ENCODE peak calls at places on chromosomes 6 and 20, in five cellular contexts. L, U, I, K and N are unnamed samples.

GRCh38 chr6:74519172-74519571 is 686.7 kb downstream of the COL12A1 start:
- DNase-seq in K (no peak), L (peak), I (no peak), U (no peak), N (peak)

GRCh38 chr6:1825277-1825676 is 215.6 kb downstream of the FOXC1 start:
- DNase-seq in U (no peak), I (no peak), L (no peak), K (no peak), N (no peak)

GRCh38 chr20:61994546-61994945 is 71.1 kb downstream of the TAF4 start:
- DNase-seq in U (no peak), K (no peak), L (no peak), I (no peak), N (no peak)

GRCh38 chr6:20400476-20401402 is 940 bp upstream of the E2F3 start:
- DNase-seq in U (peak), K (peak), I (no peak), L (no peak), N (no peak)

GRCh38 chr20:63135411-63135810 is 80.5 kb downstream of the YTHDF1 start:
- DNase-seq in L (no peak), I (peak), K (no peak), U (no peak), N (no peak)

GRCh38 chr6:33683051-33683571 is 28.4 kb downstream of the UQCC2 start:
- DNase-seq in I (no peak), U (peak), K (peak), L (no peak), N (no peak)

GRCh38 chr6:99662616-99663015 is 56.0 kb downstream of the PRDM13 start:
- DNase-seq in K (no peak), I (no peak), U (no peak), L (no peak), N (no peak)

GRCh38 chr6:17869010-17869752 is 118.3 kb downstream of the KIF13A start:
- DNase-seq in I (no peak), L (peak), U (no peak), K (peak), N (no peak)

GRCh38 chr20:57480444-57481152 is 44.3 kb downstream of the CTCFL start:
- DNase-seq in L (no peak), K (no peak), U (peak), I (no peak), N (no peak)

GRCh38 chr6:18021166-18021850 is 33.9 kb upstream of the KIF13A start:
- DNase-seq in I (no peak), L (peak), K (no peak), U (no peak), N (no peak)

GRCh38 chr20:62316331-62317166 is 13.8 kb downstream of the ADRM1 start:
- DNase-seq in U (no peak), K (no peak), L (no peak), I (no peak), N (no peak)

GRCh38 chr20:41618807-41619294 is 674 bp upstream of the CHD6 start:
- DNase-seq in U (no peak), K (no peak), L (no peak), I (no peak), N (no peak)

GRCh38 chr6:46626228-46626909 is 26.2 kb downstream of the CYP39A1 start:
- DNase-seq in I (no peak), K (no peak), L (peak), U (no peak), N (peak)

GRCh38 chr6:18498408-18498807 is 111.3 kb downstream of the RNF144B start:
- DNase-seq in I (no peak), L (no peak), K (no peak), U (no peak), N (no peak)

GRCh38 chr6:13194852-13195251 is 133.5 kb downstream of the TBC1D7 start:
- DNase-seq in K (peak), I (peak), U (peak), L (peak), N (peak)

GRCh38 chr6:5287205-5287965 is 26.1 kb downstream of the FARS2 start:
- DNase-seq in U (no peak), I (no peak), L (peak), K (no peak), N (peak)

GRCh38 chr6:53300656-53301551 is 47.8 kb downstream of the ELOVL5 start:
- DNase-seq in K (peak), L (no peak), I (no peak), U (peak), N (no peak)

GRCh38 chr6:169592558-169592957 is 109.3 kb downstream of the WDR27 start:
- DNase-seq in K (no peak), L (peak), I (no peak), U (no peak), N (peak)

GRCh38 chr6:154732538-154732823 is 735 bp upstream of the SCAF8 start:
- DNase-seq in I (no peak), L (no peak), K (no peak), U (no peak), N (no peak)

GRCh38 chr6:11609324-11610071 is 71.9 kb downstream of the TMEM170B start:
- DNase-seq in I (no peak), U (no peak), L (peak), K (peak), N (peak)

GRCh38 chr20:49989234-49990065 is 6.7 kb downstream of the SNAI1 start:
- DNase-seq in U (no peak), L (peak), I (no peak), K (peak), N (peak)

GRCh38 chr6:142395768-142396231 is 94.0 kb downstream of the ADGRG6 start:
- DNase-seq in K (no peak), U (no peak), L (peak), I (no peak), N (no peak)

GRCh38 chr6:139030211-139030530 is 1.6 kb downstream of the ABRACL start:
- DNase-seq in L (no peak), K (no peak), I (no peak), U (no peak), N (no peak)

GRCh38 chr6:37630281-37630799 is 67.3 kb downstream of the MDGA1 start:
- DNase-seq in U (no peak), I (no peak), L (peak), K (no peak), N (peak)

GRCh38 chr6:48765352-48765961 is 654.5 kb upstream of the PTCHD4 start:
- DNase-seq in K (peak), L (peak), I (no peak), U (no peak), N (peak)

GRCh38 chr20:21202284-21202683 is 76.4 kb downstream of the KIZ start:
- DNase-seq in I (no peak), K (no peak), U (no peak), L (peak), N (peak)

GRCh38 chr6:3133515-3133914 is 15.0 kb downstream of the BPHL start:
- DNase-seq in I (no peak), L (no peak), U (no peak), K (no peak), N (no peak)

GRCh38 chr6:110180228-110181008 is at the start of gene CDC40:
- DNase-seq in K (peak), L (no peak), I (peak), U (peak), N (no peak)

GRCh38 chr20:53176133-53176532 is 204.0 kb downstream of the TSHZ2 start:
- DNase-seq in K (no peak), L (no peak), I (no peak), U (no peak), N (no peak)

GRCh38 chr6:30615958-30616810 is 859 bp downstream of the PPP1R10 start:
- DNase-seq in K (peak), L (peak), I (no peak), U (peak), N (no peak)

GRCh38 chr6:12528171-12528570 is 188.4 kb upstream of the PHACTR1 start:
- DNase-seq in L (no peak), I (no peak), U (no peak), K (no peak), N (no peak)

GRCh38 chr20:58146081-58146734 is 82.2 kb downstream of the ANKRD60 start:
- DNase-seq in U (no peak), L (no peak), K (no peak), I (no peak), N (no peak)

GRCh38 chr6:55957961-55958422 is 82.6 kb upstream of the BMP5 start:
- DNase-seq in L (peak), K (no peak), U (no peak), I (no peak), N (peak)

GRCh38 chr20:23132930-23133559 is 46.9 kb upstream of the CD93 start:
- DNase-seq in L (no peak), I (peak), U (no peak), K (no peak), N (no peak)

GRCh38 chr6:52284460-52285173 is at the start of gene MCM3:
- DNase-seq in L (peak), I (peak), U (peak), K (peak), N (peak)

GRCh38 chr20:44540834-44541233 is 19.0 kb upstream of the SERINC3 start:
- DNase-seq in K (no peak), L (peak), I (no peak), U (no peak), N (peak)

GRCh38 chr20:1306316-1307135 is 22.4 kb downstream of the SDCBP2 start:
- DNase-seq in I (no peak), U (no peak), K (no peak), L (no peak), N (no peak)

GRCh38 chr20:51193066-51193772 is 170.3 kb upstream of the KCNG1 start:
- DNase-seq in K (no peak), U (no peak), L (peak), I (no peak), N (no peak)